ENCODE peak calls at places on chromosomes 2 and 18, in four cellular contexts. L, B, C and Y are unnamed samples. For H3K4me1, the result is how much of the 10 kb centered on the place peaks cover.

GRCh38 chr2:94861308-94862152 is 9.7 kb upstream of the TEKT4 start:
- DNase-seq in L (no peak), B (no peak), C (no peak), Y (peak)

GRCh38 chr2:100754951-100755350 is 65.0 kb upstream of the NPAS2 start:
- DNase-seq in L (no peak), B (no peak), C (no peak), Y (no peak)

GRCh38 chr2:121731366-121731765 is 5.3 kb downstream of the NIFK start:
- DNase-seq in L (no peak), B (no peak), C (no peak), Y (no peak)

GRCh38 chr18:67845035-67845434 is 328.5 kb upstream of the DSEL start:
- DNase-seq in L (no peak), B (no peak), C (no peak), Y (no peak)

GRCh38 chr2:207819021-207819687 is 49.4 kb upstream of the FZD5 start:
- DNase-seq in L (no peak), B (no peak), C (no peak), Y (no peak)

GRCh38 chr18:74524097-74524496 is 10.2 kb upstream of the CNDP1 start:
- DNase-seq in L (no peak), B (no peak), C (no peak), Y (no peak)

GRCh38 chr2:12979066-12979465 is 262.3 kb downstream of the TRIB2 start:
- DNase-seq in L (no peak), B (no peak), C (no peak), Y (no peak)

GRCh38 chr2:145757503-145758290 is 1237.8 kb upstream of the ZEB2 start:
- DNase-seq in L (no peak), B (no peak), C (no peak), Y (no peak)

GRCh38 chr2:148927010-148927409 is 52.0 kb downstream of the KIF5C start:
- DNase-seq in L (no peak), B (no peak), C (peak), Y (peak)

GRCh38 chr2:101199153-101199810 is 48.1 kb upstream of the TBC1D8 start:
- DNase-seq in L (no peak), B (no peak), C (peak), Y (no peak)

GRCh38 chr2:168118733-168119518 is 128.5 kb downstream of the STK39 start:
- DNase-seq in L (peak), B (peak), C (peak), Y (no peak)

GRCh38 chr2:39550701-39551285 is 113.7 kb upstream of the MAP4K3 start:
- DNase-seq in L (no peak), B (no peak), C (no peak), Y (no peak)

GRCh38 chr2:73821227-73821626 is 7.5 kb upstream of the STAMBP start:
- DNase-seq in L (no peak), B (no peak), C (no peak), Y (no peak)

GRCh38 chr2:19805266-19805665 is 96.5 kb downstream of the TTC32 start:
- DNase-seq in L (no peak), B (no peak), C (no peak), Y (no peak)

GRCh38 chr18:74898965-74899364 is 301.3 kb downstream of the ZNF407 start:
- DNase-seq in L (no peak), B (no peak), C (no peak), Y (no peak)

GRCh38 chr2:232477751-232478510 is 9.7 kb downstream of the ECEL1 start:
- DNase-seq in L (no peak), B (peak), C (no peak), Y (no peak)

GRCh38 chr18:515838-516237 is 15.3 kb upstream of the COLEC12 start:
- DNase-seq in L (no peak), B (no peak), C (no peak), Y (no peak)

GRCh38 chr2:171878481-171878993 is 15.5 kb downstream of the SLC25A12 start:
- DNase-seq in L (no peak), B (no peak), C (peak), Y (no peak)

GRCh38 chr2:130726614-130727180 is 2.2 kb upstream of the GPR148 start:
- DNase-seq in L (no peak), B (no peak), C (no peak), Y (peak)
- H3K4me3 ChIP-seq in L (peak), B (peak), C (peak), Y (peak)

DNA sequence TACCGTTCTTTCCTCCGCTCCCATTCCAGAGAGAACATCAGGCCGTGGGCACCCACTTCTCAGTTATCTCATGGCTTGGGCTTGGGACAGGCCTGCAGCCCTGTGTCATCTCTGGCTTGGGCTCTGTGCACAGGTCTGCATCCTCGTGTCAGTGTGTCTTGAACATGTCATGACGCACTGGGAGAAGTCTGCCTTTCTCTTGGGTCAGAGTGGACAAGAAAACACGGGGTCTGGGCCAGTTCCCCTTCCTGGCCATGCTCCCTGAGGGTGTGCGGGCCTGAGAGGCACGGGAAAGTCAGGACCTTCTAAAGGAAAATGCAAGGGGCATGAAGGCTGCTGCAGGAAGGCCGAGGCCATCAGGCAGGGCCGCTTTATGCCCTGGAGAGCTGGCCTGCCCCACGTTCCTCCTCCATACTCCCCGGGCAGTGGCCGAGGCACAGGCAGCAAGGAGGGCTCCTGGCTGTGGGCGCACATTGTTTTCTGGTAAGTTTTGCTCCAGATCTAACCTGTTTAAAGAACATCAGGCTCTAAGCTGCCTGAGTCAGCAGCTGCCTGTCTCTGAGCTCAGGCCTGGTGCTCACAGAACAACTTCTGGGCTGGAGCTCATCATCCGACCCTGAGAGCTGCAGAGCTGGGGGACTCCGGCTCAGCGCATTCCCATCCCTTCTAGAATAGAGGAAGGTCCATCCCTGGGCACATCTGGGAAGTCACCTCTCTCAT is 54.3 kb upstream of the PXDN start:
- DNase-seq in L (no peak), B (no peak), C (no peak), Y (no peak)
- H3K4me1 ChIP-seq in L (under half), B (under half), C (under half), Y (under half)

GRCh38 chr18:12394428-12394827 is 13.3 kb upstream of the PRELID3A start:
- DNase-seq in L (peak), B (peak), C (no peak), Y (peak)
- TF ChIP-seq CTCF in L (peak), B (peak), C (peak), Y (peak)

GRCh38 chr2:202269585-202269984 is 4.0 kb downstream of the NOP58 start:
- DNase-seq in L (peak), B (no peak), C (peak), Y (no peak)
- H3K4me3 ChIP-seq in L (peak), B (no peak), C (peak), Y (no peak)

GRCh38 chr2:64645014-64645418 is 8.7 kb downstream of the SERTAD2 start:
- DNase-seq in L (peak), B (peak), C (peak), Y (peak)
- H3K4me1 ChIP-seq in L (half or more), B (half or more), C (under half), Y (under half)

DNA sequence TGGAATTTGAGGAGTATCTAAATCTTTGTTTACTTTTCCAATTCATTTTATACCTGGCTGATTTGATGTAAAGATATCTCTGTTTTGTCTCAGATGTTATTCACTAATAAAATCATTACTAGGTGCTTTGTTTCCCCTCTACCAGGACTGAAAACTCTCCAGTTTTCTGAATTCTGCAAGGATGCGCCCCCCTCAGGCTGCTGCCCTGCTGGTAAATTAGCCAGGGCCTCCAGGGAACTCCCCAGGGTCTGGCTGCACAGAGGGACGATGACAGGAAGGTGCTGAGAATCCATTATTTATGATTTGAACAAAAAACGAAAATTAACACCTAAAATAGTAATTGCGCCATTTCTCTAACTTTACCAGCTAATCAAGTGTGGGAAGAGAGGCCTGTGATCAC is 541.2 kb upstream of the POU3F3 start:
- DNase-seq in L (peak), B (peak), C (no peak), Y (peak)
- TF ChIP-seq CTCF in L (peak), B (peak), C (no peak), Y (no peak)